ENCODE peak calls at places on chromosome 20, in six cellular contexts. A is IMR-90, N is pancreas, J is left ventricle myocardium inferior, R is right lobe of liver, B is breast epithelium. T is an unnamed sample.

GRCh38 chr20:39773380-39774000 is 811.3 kb downstream of the DHX35 start:
- DNase-seq in A (no peak), N (no peak), J (no peak), R (no peak), B (no peak), T (peak; percentile 53)

GRCh38 chr20:59469266-59470252 is 134.8 kb upstream of the PHACTR3 start:
- DNase-seq in A (no peak), N (no peak), J (no peak), R (no peak), B (no peak), T (no peak)

GRCh38 chr20:63521602-63522001 is 1.0 kb downstream of the PPDPF start:
- DNase-seq in A (no peak), N (peak; percentile 62), J (no peak), R (peak; percentile 44), B (no peak), T (no peak)

GRCh38 chr20:35885212-35885611 is 69.1 kb downstream of the SCAND1 start:
- DNase-seq in A (no peak), N (no peak), J (no peak), R (no peak), B (no peak), T (no peak)

GRCh38 chr20:50980851-50981713 is 22.5 kb downstream of the MOCS3 start:
- DNase-seq in A (peak; percentile 75), N (peak; percentile 65), J (no peak), R (peak; percentile 63), B (no peak), T (peak; percentile 53)

GRCh38 chr20:19056909-19057308 is 155.5 kb upstream of the SLC24A3 start:
- DNase-seq in A (no peak), N (no peak), J (no peak), R (no peak), B (no peak), T (no peak)

GRCh38 chr20:25622049-25622448 is 1.8 kb downstream of the NANP start:
- DNase-seq in A (peak; percentile 3), N (no peak), J (no peak), R (no peak), B (no peak), T (no peak)

GRCh38 chr20:49349678-49350077 is 71.8 kb upstream of the ZNFX1 start:
- DNase-seq in A (no peak), N (no peak), J (no peak), R (no peak), B (no peak), T (no peak)

GRCh38 chr20:32538526-32538918 is 46.6 kb downstream of the NOL4L start:
- DNase-seq in A (no peak), N (no peak), J (no peak), R (no peak), B (no peak), T (no peak)

GRCh38 chr20:23752019-23752418 is 1.3 kb upstream of the CST1 start:
- DNase-seq in A (no peak), N (no peak), J (no peak), R (no peak), B (no peak), T (no peak)

GRCh38 chr20:53657732-53658131 is 64.1 kb upstream of the ZNF217 start:
- DNase-seq in A (no peak), N (no peak), J (no peak), R (no peak), B (no peak), T (peak; percentile 49)

GRCh38 chr20:62856931-62857619 is 4.5 kb downstream of the TCFL5 start:
- DNase-seq in A (no peak), N (peak; percentile 33), J (no peak), R (no peak), B (peak; percentile 39), T (no peak)

GRCh38 chr20:53586640-53587039 is 7.0 kb downstream of the ZNF217 start:
- DNase-seq in A (no peak), N (no peak), J (no peak), R (no peak), B (no peak), T (no peak)

GRCh38 chr20:63132131-63132714 is 83.7 kb downstream of the YTHDF1 start:
- DNase-seq in A (no peak), N (peak; percentile 32), J (no peak), R (peak; percentile 28), B (peak; percentile 24), T (no peak)

DNA sequence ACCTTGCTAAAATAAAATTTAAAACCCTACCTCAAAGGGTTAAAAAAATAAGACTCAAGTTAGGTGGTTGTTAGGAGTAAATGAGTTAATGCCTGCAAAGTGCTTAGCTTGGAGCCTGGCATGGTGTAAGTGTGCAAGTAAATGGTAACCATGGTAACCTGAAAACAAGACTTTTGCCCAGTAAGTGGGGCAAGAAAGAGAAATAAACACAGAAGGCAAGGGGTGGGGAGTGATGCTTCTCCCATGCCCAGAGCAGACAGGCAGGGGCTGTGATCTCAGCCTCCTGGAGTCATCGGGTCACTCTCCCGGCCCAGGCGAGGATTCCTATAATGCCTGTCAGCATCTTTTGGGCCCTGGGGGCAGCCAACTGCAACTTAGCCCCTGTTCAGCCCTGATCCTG is 59.2 kb upstream of the SLC32A1 start:
- DNase-seq in A (no peak), N (no peak), J (no peak), R (no peak), B (no peak), T (peak; percentile 17)
- H3K27me3 ChIP-seq in A (peaks cover 7% of the 10 kb centered on the region), N (no peaks in the 10 kb centered on the region), J (peaks cover 59% of the 10 kb centered on the region), R (no peaks in the 10 kb centered on the region), B (no peaks in the 10 kb centered on the region), T (peaks cover 46% of the 10 kb centered on the region)

GRCh38 chr20:44946266-44946852 is 13.8 kb downstream of the TOMM34 start:
- DNase-seq in A (peak; percentile 26), N (no peak), J (no peak), R (peak; percentile 65), B (no peak), T (no peak)

GRCh38 chr20:44948107-44948506 is 12.1 kb downstream of the TOMM34 start:
- DNase-seq in A (no peak), N (no peak), J (no peak), R (no peak), B (no peak), T (no peak)

GRCh38 chr20:44950368-44950767 is 9.8 kb downstream of the TOMM34 start:
- DNase-seq in A (no peak), N (no peak), J (no peak), R (no peak), B (no peak), T (no peak)

GRCh38 chr20:44945261-44945660 is 14.9 kb downstream of the TOMM34 start:
- DNase-seq in A (no peak), N (no peak), J (no peak), R (no peak), B (no peak), T (no peak)

DNA sequence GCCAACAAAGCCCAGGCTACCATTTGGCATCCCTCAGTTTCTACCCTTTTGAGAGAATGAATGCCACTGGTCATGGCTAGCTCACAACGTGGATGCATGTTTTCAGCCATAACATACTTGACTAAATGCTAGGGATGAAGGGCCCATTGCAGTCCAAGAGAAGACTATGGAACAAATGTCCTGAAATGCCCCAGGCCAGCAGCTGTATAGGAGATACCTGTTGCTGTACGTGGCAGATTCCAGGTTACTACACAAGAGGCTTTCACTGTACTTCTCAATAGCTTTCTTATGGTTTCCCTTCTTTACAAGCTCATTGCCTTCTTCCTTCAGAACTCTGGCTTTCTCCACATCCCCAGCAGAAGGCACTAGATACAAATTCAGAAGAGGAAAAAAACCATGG is 11.7 kb downstream of the TOMM34 start:
- DNase-seq in A (no peak), N (no peak), J (no peak), R (no peak), B (no peak), T (no peak)
- H3K9me3 ChIP-seq in A (no peaks in the 10 kb centered on the region), N (no peaks in the 10 kb centered on the region), J (no peaks in the 10 kb centered on the region), R (no peaks in the 10 kb centered on the region), B (no peaks in the 10 kb centered on the region), T (no peaks in the 10 kb centered on the region)

GRCh38 chr20:12433724-12434123 is 516.0 kb downstream of the BTBD3 start:
- DNase-seq in A (no peak), N (no peak), J (no peak), R (no peak), B (no peak), T (no peak)

GRCh38 chr20:12435254-12435653 is 517.6 kb downstream of the BTBD3 start:
- DNase-seq in A (no peak), N (no peak), J (no peak), R (no peak), B (no peak), T (no peak)

GRCh38 chr20:12434672-12435071 is 517.0 kb downstream of the BTBD3 start:
- DNase-seq in A (no peak), N (no peak), J (no peak), R (no peak), B (no peak), T (no peak)
- H3K4me3 ChIP-seq in A (no peak overlapping the region), N (no peak overlapping the region), J (no peak overlapping the region), R (no peak overlapping the region), B (no peak overlapping the region), T (no peak overlapping the region)

DNA sequence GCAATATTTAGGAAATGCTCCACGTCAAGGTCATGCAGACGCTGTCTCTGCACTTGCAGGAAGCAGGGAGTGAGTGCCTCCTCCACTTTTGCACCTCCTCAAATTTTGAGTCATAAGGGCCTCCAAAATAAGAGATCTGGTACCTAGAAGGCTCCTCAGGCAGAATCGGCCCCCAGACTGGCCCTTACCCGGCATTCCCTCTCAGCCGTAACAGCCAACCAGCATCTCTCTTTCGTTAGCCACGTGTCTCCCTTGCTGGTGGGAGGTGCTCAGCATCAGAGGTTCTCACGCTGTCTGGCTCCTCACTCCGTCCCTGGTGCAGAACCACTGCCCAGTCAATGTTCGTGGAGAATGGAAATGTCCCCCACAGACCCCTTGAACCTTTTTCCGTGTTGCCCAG is 75.3 kb downstream of the ANKRD60 start:
- DNase-seq in A (no peak), N (peak; percentile 2), J (no peak), R (no peak), B (no peak), T (no peak)
- H3K27me3 ChIP-seq in A (peaks cover 9% of the 10 kb centered on the region), N (no peaks in the 10 kb centered on the region), J (peaks cover 82% of the 10 kb centered on the region), R (no peaks in the 10 kb centered on the region), B (no peaks in the 10 kb centered on the region), T (no peaks in the 10 kb centered on the region)

GRCh38 chr20:46507760-46508407 is 5.5 kb downstream of the ZNF334 start:
- DNase-seq in A (no peak), N (no peak), J (no peak), R (no peak), B (no peak), T (no peak)
- H3K9me3 ChIP-seq in A (peaks cover 7% of the 10 kb centered on the region), N (no peaks in the 10 kb centered on the region), J (peaks cover 6% of the 10 kb centered on the region), R (no peaks in the 10 kb centered on the region), B (no peaks in the 10 kb centered on the region), T (peaks cover 3% of the 10 kb centered on the region)

GRCh38 chr20:34675993-34676641 is 775 bp downstream of the PIGU start:
- DNase-seq in A (no peak), N (no peak), J (no peak), R (no peak), B (no peak), T (no peak)

GRCh38 chr20:34680586-34680985 is 3.7 kb upstream of the PIGU start:
- DNase-seq in A (no peak), N (no peak), J (no peak), R (no peak), B (no peak), T (no peak)

GRCh38 chr20:34676642-34677373 is at the start of gene PIGU:
- DNase-seq in A (peak; percentile 92), N (peak; percentile 98), J (peak; percentile 95), R (peak; percentile 98), B (peak; percentile 94), T (peak; percentile 98)

GRCh38 chr20:34673411-34673810 is 3.5 kb downstream of the PIGU start:
- DNase-seq in A (no peak), N (no peak), J (no peak), R (no peak), B (no peak), T (no peak)

GRCh38 chr20:34675561-34675960 is 1.3 kb downstream of the PIGU start:
- DNase-seq in A (no peak), N (no peak), J (no peak), R (no peak), B (no peak), T (no peak)
- H3K4me3 ChIP-seq in A (no peak overlapping the region), N (no peak overlapping the region), J (peak overlapping the region; percentile 79), R (no peak overlapping the region), B (no peak overlapping the region), T (peak overlapping the region; percentile 81)

GRCh38 chr20:20369353-20370086 is 1.6 kb downstream of the INSM1 start:
- DNase-seq in A (no peak), N (peak; percentile 75), J (no peak), R (no peak), B (no peak), T (no peak)
- H3K27me3 ChIP-seq in A (peaks cover 93% of the 10 kb centered on the region), N (peaks cover 12% of the 10 kb centered on the region), J (peaks cover 99% of the 10 kb centered on the region), R (peaks cover 44% of the 10 kb centered on the region), B (no peaks in the 10 kb centered on the region), T (peaks cover 15% of the 10 kb centered on the region)